ENCODE peak calls at places on chromosomes 3 and 15, in seven cellular contexts. U is right lobe of liver; B is fibroblast of lung; L is CD8-positive, alpha-beta T cell; E is astrocyte of the spinal cord; F is lower leg skin; Q is astrocyte. S is an unnamed sample.
A peak's percentile ranks its signal among the peaks of the same experiment; 100 is the strongest.

GRCh38 chr3:108387065-108387464 is 90.7 kb downstream of the HHLA2 start:
- DNase-seq in U (no peak), E (no peak), F (no peak), L (no peak), Q (no peak), B (no peak), S (no peak)

GRCh38 chr3:11835028-11835639 is 11.6 kb downstream of the TAMM41 start:
- DNase-seq in Q (peak; percentile 8), E (peak; percentile 47), L (no peak), U (no peak), F (no peak), B (peak; percentile 61), S (no peak)

GRCh38 chr3:42159706-42160472 is 68.7 kb downstream of the TRAK1 start:
- DNase-seq in F (peak; percentile 32), B (no peak), L (peak; percentile 34), U (no peak), Q (no peak), E (no peak), S (peak; percentile 92)

GRCh38 chr3:12138044-12138443 is 20.7 kb downstream of the TIMP4 start:
- DNase-seq in F (no peak), Q (no peak), B (peak; percentile 54), L (no peak), U (peak; percentile 28), E (peak; percentile 33), S (no peak)

GRCh38 chr3:132730891-132731580 is 8.8 kb upstream of the NPHP3 start:
- DNase-seq in E (peak; percentile 63), L (no peak), F (no peak), B (peak; percentile 76), U (no peak), Q (peak; percentile 37), S (no peak)

GRCh38 chr3:13598926-13599886 is 50.3 kb downstream of the FBLN2 start:
- DNase-seq in L (no peak), E (no peak), F (no peak), Q (no peak), B (peak; percentile 28), U (no peak), S (no peak)

GRCh38 chr3:35028157-35028556 is 611.2 kb upstream of the ARPP21 start:
- DNase-seq in E (no peak), B (no peak), U (no peak), L (no peak), Q (no peak), F (no peak), S (no peak)

GRCh38 chr3:39485547-39485946 is 18.1 kb downstream of the MOBP start:
- DNase-seq in U (no peak), L (no peak), F (no peak), B (no peak), Q (no peak), E (no peak), S (no peak)

GRCh38 chr15:70376929-70377691 is 279.4 kb upstream of the TLE3 start:
- DNase-seq in L (no peak), E (peak; percentile 27), Q (peak; percentile 62), B (peak; percentile 48), U (peak; percentile 56), F (no peak), S (peak; percentile 72)

GRCh38 chr15:67821784-67822451 is 3.4 kb upstream of the SKOR1 start:
- DNase-seq in B (no peak), E (no peak), L (no peak), U (no peak), F (no peak), Q (no peak), S (no peak)

GRCh38 chr15:58413253-58413652 is 18.5 kb upstream of the LIPC start:
- DNase-seq in E (no peak), F (no peak), L (no peak), B (no peak), Q (no peak), U (no peak), S (no peak)
- H3K4me3 ChIP-seq in E (no peak overlapping the region), F (no peak overlapping the region), L (no peak overlapping the region), B (no peak overlapping the region), Q (no peak overlapping the region), U (no peak overlapping the region), S (no peak overlapping the region)

DNA sequence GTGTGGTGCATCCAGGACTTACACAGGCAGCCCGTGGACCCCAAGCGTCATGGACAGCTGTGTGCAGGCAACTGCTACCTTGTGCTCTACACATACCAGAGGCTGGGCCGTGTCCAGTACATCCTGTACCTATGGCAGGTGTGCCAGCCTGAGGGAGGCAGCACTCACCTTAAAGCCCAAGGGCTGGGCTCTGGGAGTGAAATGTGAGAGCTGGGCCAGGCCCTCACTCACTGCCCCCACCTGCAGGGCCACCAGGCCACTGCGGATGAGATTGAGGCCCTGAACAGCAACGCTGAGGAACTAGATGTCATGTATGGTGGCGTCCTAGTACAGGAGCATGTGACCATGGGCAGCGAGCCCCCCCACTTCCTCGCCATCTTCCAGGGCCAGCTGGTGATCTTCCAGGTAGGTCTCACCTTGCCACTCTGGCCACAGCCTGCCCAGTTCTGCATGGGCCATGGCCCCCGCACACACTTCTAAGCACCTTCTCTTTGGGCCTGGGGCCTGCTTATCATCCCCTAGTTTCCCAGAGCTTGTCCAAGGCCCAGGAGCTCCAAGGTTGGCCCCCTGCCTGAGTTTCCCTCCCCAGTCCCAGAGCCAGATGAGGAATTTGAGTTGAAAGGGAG is 11.0 kb downstream of the VILL start:
- DNase-seq in U (peak; percentile 18), E (no peak), F (no peak), L (no peak), B (no peak), Q (no peak), S (peak; percentile 67)
- TF ChIP-seq CTCF in U (no peak), E (peak; percentile 26), F (no peak), L (no peak), B (peak; percentile 6), Q (no peak), S (peak; percentile 22)

GRCh38 chr15:47384316-47384715 is 333.0 kb upstream of the SEMA6D start:
- DNase-seq in B (peak; percentile 96), E (peak; percentile 89), F (no peak), L (no peak), Q (peak; percentile 89), U (no peak), S (no peak)
- H3K4me3 ChIP-seq in B (no peak overlapping the region), E (no peak overlapping the region), F (no peak overlapping the region), L (no peak overlapping the region), Q (no peak overlapping the region), U (no peak overlapping the region), S (no peak overlapping the region)

GRCh38 chr3:115927210-115927609 is 303.9 kb downstream of the GAP43 start:
- DNase-seq in B (no peak), L (no peak), Q (no peak), F (no peak), U (no peak), E (no peak), S (no peak)

GRCh38 chr3:115916866-115917265 is 293.6 kb downstream of the GAP43 start:
- DNase-seq in L (no peak), U (no peak), E (no peak), B (no peak), Q (no peak), F (no peak), S (no peak)

GRCh38 chr3:115921711-115922110 is 298.4 kb downstream of the GAP43 start:
- DNase-seq in U (no peak), F (no peak), B (no peak), E (no peak), L (no peak), Q (no peak), S (no peak)

GRCh38 chr3:115918900-115919299 is 295.6 kb downstream of the GAP43 start:
- DNase-seq in U (no peak), F (no peak), L (no peak), Q (no peak), E (no peak), B (no peak), S (no peak)

GRCh38 chr3:115922681-115923347 is 299.5 kb downstream of the GAP43 start:
- DNase-seq in B (peak; percentile 41), F (no peak), U (no peak), Q (peak; percentile 54), L (no peak), E (peak; percentile 58), S (no peak)
- TF ChIP-seq CTCF in B (peak; percentile 66), F (no peak), U (peak; percentile 6), Q (peak; percentile 53), L (no peak), E (peak; percentile 67), S (peak; percentile 37)

GRCh38 chr15:40931300-40932142 is 2.4 kb downstream of the DLL4 start:
- DNase-seq in B (no peak), Q (no peak), L (no peak), F (no peak), E (no peak), U (no peak), S (no peak)
- H3K4me3 ChIP-seq in B (no peak overlapping the region), Q (no peak overlapping the region), L (no peak overlapping the region), F (no peak overlapping the region), E (no peak overlapping the region), U (peak overlapping the region; percentile 42), S (peak overlapping the region; percentile 63)

GRCh38 chr15:27238209-27238608 is 267.2 kb downstream of the GABRG3 start:
- DNase-seq in U (no peak), Q (no peak), B (no peak), L (no peak), F (no peak), E (no peak), S (no peak)
- TF ChIP-seq CTCF in U (no peak), Q (no peak), B (no peak), L (no peak), F (no peak), E (no peak), S (no peak)

GRCh38 chr3:29286841-29287240 is 6.0 kb downstream of the RBMS3 start:
- DNase-seq in F (no peak), L (no peak), E (peak; percentile 62), B (peak; percentile 91), U (no peak), Q (peak; percentile 32), S (no peak)
- H3K4me3 ChIP-seq in F (no peak overlapping the region), L (no peak overlapping the region), E (no peak overlapping the region), B (peak overlapping the region; percentile 43), U (no peak overlapping the region), Q (no peak overlapping the region), S (peak overlapping the region; percentile 38)

GRCh38 chr3:106332884-106333283 is 464.1 kb upstream of the CBLB start:
- DNase-seq in F (no peak), Q (peak; percentile 65), E (peak; percentile 49), U (no peak), L (no peak), B (peak; percentile 47), S (no peak)
- TF ChIP-seq CTCF in F (no peak), Q (no peak), E (no peak), U (no peak), L (no peak), B (no peak), S (no peak)

GRCh38 chr3:22729981-22730380 is 473.1 kb upstream of the UBE2E2 start:
- DNase-seq in L (no peak), Q (no peak), E (no peak), F (no peak), B (peak; percentile 8), U (no peak), S (no peak)

GRCh38 chr3:22728406-22728805 is 474.7 kb upstream of the UBE2E2 start:
- DNase-seq in Q (no peak), F (no peak), B (no peak), E (no peak), L (no peak), U (no peak), S (no peak)

GRCh38 chr3:22720596-22720995 is 482.5 kb upstream of the UBE2E2 start:
- DNase-seq in E (no peak), B (no peak), F (no peak), L (no peak), Q (no peak), U (no peak), S (no peak)

GRCh38 chr3:22729212-22729611 is 473.9 kb upstream of the UBE2E2 start:
- DNase-seq in U (no peak), L (no peak), B (no peak), Q (peak; percentile 22), E (no peak), F (no peak), S (no peak)

GRCh38 chr3:22724439-22724838 is 478.7 kb upstream of the UBE2E2 start:
- DNase-seq in U (no peak), L (no peak), B (no peak), Q (peak; percentile 18), E (no peak), F (no peak), S (no peak)
- H3K4me3 ChIP-seq in U (no peak overlapping the region), L (no peak overlapping the region), B (no peak overlapping the region), Q (no peak overlapping the region), E (no peak overlapping the region), F (no peak overlapping the region), S (no peak overlapping the region)